ENCODE peak calls at places on chromosome 6, in seven cellular contexts. One of them, this sample, is unnamed. For H3K4me1, the result is how much of the 10 kb centered on the place peaks cover.

GRCh38 chr6:145669627-145670034 is 65.7 kb downstream of the EPM2A start:
- DNase-seq in tibial artery: no peak
- DNase-seq in heart right ventricle: no peak
- DNase-seq in stomach: no peak
- DNase-seq in hepatocyte: no peak
- DNase-seq in CD8-positive, alpha-beta memory T cell: no peak
- DNase-seq in mesendoderm: no peak
- DNase-seq in this sample: no peak

GRCh38 chr6:16760536-16761468 is at the start of gene ATXN1:
- DNase-seq in tibial artery: peak
- DNase-seq in heart right ventricle: peak
- DNase-seq in stomach: peak
- DNase-seq in hepatocyte: peak
- DNase-seq in CD8-positive, alpha-beta memory T cell: peak
- DNase-seq in mesendoderm: peak
- DNase-seq in this sample: no peak

GRCh38 chr6:7975764-7976146 is 65.2 kb upstream of the TXNDC5 start:
- DNase-seq in tibial artery: no peak
- DNase-seq in heart right ventricle: peak
- DNase-seq in stomach: peak
- DNase-seq in hepatocyte: peak
- DNase-seq in CD8-positive, alpha-beta memory T cell: no peak
- DNase-seq in mesendoderm: no peak
- DNase-seq in this sample: no peak

GRCh38 chr6:42193491-42193894 is 1.3 kb downstream of the GUCA1B start:
- DNase-seq in tibial artery: no peak
- DNase-seq in heart right ventricle: no peak
- DNase-seq in stomach: no peak
- DNase-seq in hepatocyte: no peak
- DNase-seq in CD8-positive, alpha-beta memory T cell: no peak
- DNase-seq in mesendoderm: peak
- DNase-seq in this sample: peak

GRCh38 chr6:25402125-25402524 is 123.0 kb downstream of the CARMIL1 start:
- DNase-seq in tibial artery: no peak
- DNase-seq in heart right ventricle: no peak
- DNase-seq in stomach: no peak
- DNase-seq in hepatocyte: no peak
- DNase-seq in CD8-positive, alpha-beta memory T cell: no peak
- DNase-seq in mesendoderm: no peak
- DNase-seq in this sample: no peak

GRCh38 chr6:170445984-170446383 is 107.1 kb downstream of the PSMB1 start:
- DNase-seq in tibial artery: no peak
- DNase-seq in heart right ventricle: no peak
- DNase-seq in stomach: no peak
- DNase-seq in hepatocyte: no peak
- DNase-seq in CD8-positive, alpha-beta memory T cell: no peak
- DNase-seq in mesendoderm: no peak
- DNase-seq in this sample: no peak

GRCh38 chr6:13355043-13355945 is 27.0 kb upstream of the TBC1D7 start:
- DNase-seq in tibial artery: no peak
- DNase-seq in heart right ventricle: no peak
- DNase-seq in stomach: no peak
- DNase-seq in hepatocyte: peak
- DNase-seq in CD8-positive, alpha-beta memory T cell: no peak
- DNase-seq in mesendoderm: peak
- DNase-seq in this sample: no peak

GRCh38 chr6:41621367-41621766 is 16.9 kb upstream of the MDFI start:
- DNase-seq in tibial artery: no peak
- DNase-seq in heart right ventricle: no peak
- DNase-seq in stomach: no peak
- DNase-seq in hepatocyte: no peak
- DNase-seq in CD8-positive, alpha-beta memory T cell: no peak
- DNase-seq in mesendoderm: no peak
- DNase-seq in this sample: no peak

GRCh38 chr6:158559895-158560786 is at the start of gene TMEM181:
- DNase-seq in tibial artery: peak
- DNase-seq in heart right ventricle: peak
- DNase-seq in stomach: peak
- DNase-seq in hepatocyte: peak
- DNase-seq in CD8-positive, alpha-beta memory T cell: peak
- DNase-seq in mesendoderm: peak
- DNase-seq in this sample: no peak

GRCh38 chr6:32973144-32973854 is 4.9 kb downstream of the BRD2 start:
- DNase-seq in tibial artery: no peak
- DNase-seq in heart right ventricle: peak
- DNase-seq in stomach: peak
- DNase-seq in hepatocyte: peak
- DNase-seq in CD8-positive, alpha-beta memory T cell: peak
- DNase-seq in mesendoderm: peak
- DNase-seq in this sample: no peak

GRCh38 chr6:137884428-137884827 is 17.4 kb downstream of the TNFAIP3 start:
- DNase-seq in tibial artery: no peak
- DNase-seq in heart right ventricle: no peak
- DNase-seq in stomach: no peak
- DNase-seq in hepatocyte: no peak
- DNase-seq in CD8-positive, alpha-beta memory T cell: no peak
- DNase-seq in mesendoderm: no peak
- DNase-seq in this sample: no peak

GRCh38 chr6:137880633-137881521 is 13.8 kb downstream of the TNFAIP3 start:
- DNase-seq in tibial artery: no peak
- DNase-seq in heart right ventricle: no peak
- DNase-seq in stomach: no peak
- DNase-seq in hepatocyte: no peak
- DNase-seq in CD8-positive, alpha-beta memory T cell: peak
- DNase-seq in mesendoderm: no peak
- DNase-seq in this sample: no peak

GRCh38 chr6:137881522-137881886 is 14.4 kb downstream of the TNFAIP3 start:
- DNase-seq in tibial artery: no peak
- DNase-seq in heart right ventricle: no peak
- DNase-seq in stomach: no peak
- DNase-seq in hepatocyte: no peak
- DNase-seq in CD8-positive, alpha-beta memory T cell: no peak
- DNase-seq in mesendoderm: no peak
- DNase-seq in this sample: no peak

GRCh38 chr6:137883400-137883888 is 16.4 kb downstream of the TNFAIP3 start:
- DNase-seq in tibial artery: no peak
- DNase-seq in heart right ventricle: no peak
- DNase-seq in stomach: no peak
- DNase-seq in hepatocyte: no peak
- DNase-seq in CD8-positive, alpha-beta memory T cell: no peak
- DNase-seq in mesendoderm: no peak
- DNase-seq in this sample: no peak

DNA sequence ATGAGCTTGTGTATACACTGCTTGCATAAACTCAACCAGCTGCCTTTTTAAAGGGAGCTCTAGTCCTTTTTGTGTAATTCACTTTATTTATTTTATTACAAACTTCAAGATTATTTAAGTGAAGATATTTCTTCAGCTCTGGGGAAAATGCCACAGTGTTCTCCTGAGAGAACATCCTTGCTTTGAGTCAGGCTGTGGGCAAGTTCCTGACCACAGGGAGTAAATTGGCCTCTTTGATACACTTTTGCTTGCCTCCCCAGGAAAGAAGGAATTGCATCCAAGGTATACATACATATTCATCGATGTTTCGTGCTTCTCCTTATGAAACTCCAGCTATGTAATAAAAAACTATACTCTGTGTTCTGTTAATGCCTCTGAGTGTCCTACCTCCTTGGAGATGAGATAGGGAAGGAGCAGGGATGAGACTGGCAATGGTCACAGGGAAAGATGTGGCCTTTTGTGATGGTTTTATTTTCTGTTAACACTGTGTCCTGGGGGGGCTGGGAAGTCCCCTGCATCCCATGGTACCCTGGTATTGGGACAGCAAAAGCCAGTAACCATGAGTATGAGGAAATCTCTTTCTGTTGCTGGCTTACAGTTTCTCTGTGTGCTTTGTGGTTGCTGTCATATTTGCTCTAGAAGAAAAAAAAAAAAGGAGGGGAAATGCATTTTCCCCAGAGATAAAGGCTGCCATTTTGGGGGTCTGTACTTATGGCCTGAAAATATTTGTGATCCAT is 15.3 kb downstream of the TNFAIP3 start:
- DNase-seq in tibial artery: no peak
- DNase-seq in heart right ventricle: no peak
- DNase-seq in stomach: no peak
- DNase-seq in hepatocyte: no peak
- DNase-seq in CD8-positive, alpha-beta memory T cell: no peak
- DNase-seq in mesendoderm: no peak
- DNase-seq in this sample: no peak
- H3K4me1 ChIP-seq in tibial artery: under half
- H3K4me1 ChIP-seq in heart right ventricle: under half
- H3K4me1 ChIP-seq in stomach: under half
- H3K4me1 ChIP-seq in hepatocyte: under half
- H3K4me1 ChIP-seq in CD8-positive, alpha-beta memory T cell: under half
- H3K4me1 ChIP-seq in mesendoderm: under half
- H3K4me1 ChIP-seq in this sample: under half

GRCh38 chr6:87923389-87924050 is 124.1 kb upstream of the SPACA1 start:
- DNase-seq in tibial artery: no peak
- DNase-seq in heart right ventricle: no peak
- DNase-seq in stomach: no peak
- DNase-seq in hepatocyte: no peak
- DNase-seq in CD8-positive, alpha-beta memory T cell: no peak
- DNase-seq in mesendoderm: no peak
- DNase-seq in this sample: no peak

GRCh38 chr6:87926687-87927086 is 121.0 kb upstream of the SPACA1 start:
- DNase-seq in tibial artery: no peak
- DNase-seq in heart right ventricle: no peak
- DNase-seq in stomach: no peak
- DNase-seq in hepatocyte: no peak
- DNase-seq in CD8-positive, alpha-beta memory T cell: no peak
- DNase-seq in mesendoderm: no peak
- DNase-seq in this sample: no peak

GRCh38 chr6:87922947-87923330 is 124.7 kb upstream of the SPACA1 start:
- DNase-seq in tibial artery: no peak
- DNase-seq in heart right ventricle: no peak
- DNase-seq in stomach: no peak
- DNase-seq in hepatocyte: no peak
- DNase-seq in CD8-positive, alpha-beta memory T cell: no peak
- DNase-seq in mesendoderm: no peak
- DNase-seq in this sample: no peak

GRCh38 chr6:87926072-87926471 is 121.6 kb upstream of the SPACA1 start:
- DNase-seq in tibial artery: no peak
- DNase-seq in heart right ventricle: no peak
- DNase-seq in stomach: no peak
- DNase-seq in hepatocyte: no peak
- DNase-seq in CD8-positive, alpha-beta memory T cell: no peak
- DNase-seq in mesendoderm: no peak
- DNase-seq in this sample: no peak

DNA sequence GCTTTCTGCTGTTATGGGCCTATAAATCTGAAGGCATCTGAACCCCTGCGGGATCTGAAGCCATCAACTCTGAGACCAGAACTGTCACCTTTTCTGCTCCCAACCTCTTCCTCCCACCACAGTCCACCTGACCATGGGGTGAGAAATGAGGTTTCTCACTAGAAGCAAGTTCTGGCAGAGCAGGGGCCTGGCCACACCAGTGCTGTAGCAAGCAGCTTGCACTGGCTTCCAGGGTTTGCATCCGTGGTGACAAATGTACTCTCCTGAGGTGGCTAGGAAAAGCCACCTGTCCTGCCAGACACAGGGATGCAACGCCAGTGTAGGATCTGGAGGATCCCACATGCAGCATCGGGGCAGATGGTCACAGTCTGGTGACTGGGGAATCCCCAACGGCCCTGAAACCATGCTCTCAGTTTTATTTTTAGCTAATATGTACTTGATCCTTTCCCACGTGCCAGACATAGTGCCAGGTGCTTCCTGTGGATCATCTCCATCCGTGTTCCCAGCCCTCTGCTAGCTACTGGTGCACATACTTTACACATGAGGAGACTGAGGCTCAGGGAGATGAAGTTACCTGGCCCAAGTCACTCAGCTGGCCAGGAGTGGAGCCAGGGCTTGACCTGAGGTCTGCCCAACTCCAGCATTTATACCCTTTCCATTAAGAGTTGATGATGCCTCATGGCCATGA is 122.1 kb upstream of the SPACA1 start:
- DNase-seq in tibial artery: no peak
- DNase-seq in heart right ventricle: no peak
- DNase-seq in stomach: peak
- DNase-seq in hepatocyte: no peak
- DNase-seq in CD8-positive, alpha-beta memory T cell: no peak
- DNase-seq in mesendoderm: no peak
- DNase-seq in this sample: no peak
- H3K4me1 ChIP-seq in tibial artery: under half
- H3K4me1 ChIP-seq in heart right ventricle: under half
- H3K4me1 ChIP-seq in stomach: under half
- H3K4me1 ChIP-seq in hepatocyte: under half
- H3K4me1 ChIP-seq in CD8-positive, alpha-beta memory T cell: under half
- H3K4me1 ChIP-seq in mesendoderm: under half
- H3K4me1 ChIP-seq in this sample: under half

DNA sequence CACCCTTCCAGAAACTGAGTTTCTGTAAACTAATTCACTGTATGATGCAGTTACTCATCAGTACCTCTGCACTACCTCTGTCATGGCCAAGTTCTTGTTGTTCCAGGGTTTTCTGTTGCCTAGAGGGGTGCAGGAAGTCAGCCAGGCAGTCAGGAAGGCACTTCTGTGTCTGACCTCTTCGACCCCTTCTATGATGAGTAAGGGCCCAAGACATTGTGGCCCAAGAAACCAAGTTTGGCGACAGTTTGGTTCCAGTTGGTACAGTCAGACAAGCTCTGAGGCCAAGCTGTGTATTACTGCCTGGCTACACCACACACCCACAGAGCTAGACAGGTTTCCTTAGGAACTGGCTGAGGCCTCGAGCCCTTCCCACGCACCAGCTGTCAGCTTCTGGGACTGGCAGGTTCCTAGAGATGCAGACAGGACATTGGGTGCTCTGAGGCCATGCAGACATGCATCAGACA is 41.2 kb downstream of the TRAF3IP2 start:
- DNase-seq in tibial artery: peak
- DNase-seq in heart right ventricle: no peak
- DNase-seq in stomach: no peak
- DNase-seq in hepatocyte: no peak
- DNase-seq in CD8-positive, alpha-beta memory T cell: no peak
- DNase-seq in mesendoderm: no peak
- DNase-seq in this sample: no peak
- H3K4me1 ChIP-seq in tibial artery: half or more
- H3K4me1 ChIP-seq in heart right ventricle: half or more
- H3K4me1 ChIP-seq in stomach: half or more
- H3K4me1 ChIP-seq in hepatocyte: under half
- H3K4me1 ChIP-seq in CD8-positive, alpha-beta memory T cell: under half
- H3K4me1 ChIP-seq in mesendoderm: under half
- H3K4me1 ChIP-seq in this sample: under half

GRCh38 chr6:47292944-47293343 is 16.8 kb downstream of the TNFRSF21 start:
- DNase-seq in tibial artery: no peak
- DNase-seq in heart right ventricle: no peak
- DNase-seq in stomach: no peak
- DNase-seq in hepatocyte: no peak
- DNase-seq in CD8-positive, alpha-beta memory T cell: no peak
- DNase-seq in mesendoderm: no peak
- DNase-seq in this sample: no peak
- H3K4me1 ChIP-seq in tibial artery: under half
- H3K4me1 ChIP-seq in heart right ventricle: under half
- H3K4me1 ChIP-seq in stomach: under half
- H3K4me1 ChIP-seq in hepatocyte: under half
- H3K4me1 ChIP-seq in CD8-positive, alpha-beta memory T cell: under half
- H3K4me1 ChIP-seq in mesendoderm: under half
- H3K4me1 ChIP-seq in this sample: under half

This sample was measured in NT2/D1.